ENCODE peak calls at places on chromosome 4, in six cellular contexts. P is tibial artery, Y is chondrocyte, F is heart left ventricle, E is mammary epithelial cell, I is fibroblast of the aortic adventitia. T is an unnamed sample.
A peak's percentile ranks its signal among the peaks of the same experiment; 100 is the strongest.

GRCh38 chr4:93791570-93792195 is 36.9 kb upstream of the ATOH1 start:
- DNase-seq in P (no peak), Y (no peak), F (peak; percentile 18), E (peak; percentile 26), I (peak; percentile 49), T (no peak)

GRCh38 chr4:120801171-120801758 is 121.3 kb downstream of the PRDM5 start:
- DNase-seq in P (peak; percentile 64), Y (no peak), F (peak; percentile 56), E (peak; percentile 9), I (peak; percentile 93), T (no peak)

GRCh38 chr4:156390599-156391296 is 437.1 kb upstream of the CTSO start:
- DNase-seq in P (peak; percentile 64), Y (no peak), F (no peak), E (no peak), I (peak; percentile 48), T (no peak)

GRCh38 chr4:122218762-122219161 is 66.6 kb downstream of the BLTP1 start:
- DNase-seq in P (no peak), Y (no peak), F (no peak), E (no peak), I (peak; percentile 16), T (no peak)

GRCh38 chr4:123846627-123847026 is 450.0 kb downstream of the SPRY1 start:
- DNase-seq in P (no peak), Y (no peak), F (no peak), E (no peak), I (no peak), T (no peak)

GRCh38 chr4:73816814-73817213 is 19.7 kb upstream of the CXCL6 start:
- DNase-seq in P (no peak), Y (no peak), F (peak; percentile 44), E (peak; percentile 92), I (peak; percentile 83), T (no peak)

GRCh38 chr4:37885496-37885895 is 5.4 kb upstream of the TBC1D1 start:
- DNase-seq in P (peak; percentile 82), Y (no peak), F (peak; percentile 60), E (no peak), I (peak; percentile 70), T (no peak)

GRCh38 chr4:67678612-67679011 is 22.3 kb downstream of the UBA6 start:
- DNase-seq in P (no peak), Y (no peak), F (no peak), E (no peak), I (no peak), T (no peak)

GRCh38 chr4:34720563-34720962 is 1523.8 kb downstream of the ARAP2 start:
- DNase-seq in P (no peak), Y (no peak), F (no peak), E (peak; percentile 8), I (peak; percentile 43), T (no peak)

GRCh38 chr4:169846396-169846795 is 88.7 kb upstream of the HPF1 start:
- DNase-seq in P (no peak), Y (no peak), F (no peak), E (no peak), I (no peak), T (no peak)

GRCh38 chr4:22179124-22179874 is 230.7 kb upstream of the KCNIP4 start:
- DNase-seq in P (no peak), Y (no peak), F (no peak), E (peak; percentile 90), I (peak; percentile 98), T (no peak)

GRCh38 chr4:186021461-186022167 is 47.3 kb upstream of the TLR3 start:
- DNase-seq in P (no peak), Y (no peak), F (no peak), E (peak; percentile 11), I (peak; percentile 59), T (peak; percentile 66)
- TF ChIP-seq CTCF in P (peak; percentile 89), Y (peak; percentile 94), F (peak; percentile 88), E (peak; percentile 80), I (peak; percentile 91), T (peak; percentile 88)

GRCh38 chr4:145216532-145216931 is 36.1 kb upstream of the OTUD4 start:
- DNase-seq in P (no peak), Y (no peak), F (no peak), E (peak; percentile 23), I (peak; percentile 64), T (no peak)
- TF ChIP-seq CTCF in P (peak; percentile 38), Y (peak; percentile 88), F (peak; percentile 64), E (peak; percentile 53), I (peak; percentile 72), T (peak; percentile 74)

DNA sequence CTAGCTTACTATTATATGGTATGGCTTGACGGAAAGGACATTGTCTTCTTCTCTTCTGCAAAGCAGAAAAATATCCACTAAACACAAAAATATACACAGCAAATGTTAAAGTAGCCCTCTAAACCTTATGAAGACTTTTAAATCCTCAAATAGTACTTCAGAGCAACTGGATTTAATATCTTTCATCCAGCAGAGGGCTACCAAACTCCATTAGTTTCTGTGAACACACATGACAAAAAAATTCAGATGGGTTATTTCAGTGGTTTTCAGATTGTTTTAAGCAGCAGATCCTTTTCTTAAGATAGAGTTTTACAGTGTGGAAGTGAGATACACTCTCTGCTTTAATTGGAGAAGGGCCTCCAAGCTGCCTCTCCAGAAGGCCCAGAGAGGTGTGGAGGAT is 56.6 kb downstream of the ANK2 start:
- DNase-seq in P (no peak), Y (no peak), F (no peak), E (peak; percentile 10), I (peak; percentile 77), T (no peak)
- TF ChIP-seq CTCF in P (peak; percentile 33), Y (peak; percentile 86), F (peak; percentile 59), E (peak; percentile 33), I (peak; percentile 41), T (peak; percentile 14)

GRCh38 chr4:131649227-131649626 is 1499.9 kb upstream of the PCDH10 start:
- DNase-seq in P (no peak), Y (no peak), F (no peak), E (no peak), I (no peak), T (no peak)

GRCh38 chr4:131638776-131639175 is 1510.3 kb upstream of the PCDH10 start:
- DNase-seq in P (no peak), Y (no peak), F (no peak), E (no peak), I (no peak), T (no peak)

GRCh38 chr4:131644619-131645018 is 1504.5 kb upstream of the PCDH10 start:
- DNase-seq in P (no peak), Y (no peak), F (no peak), E (peak; percentile 45), I (peak; percentile 32), T (no peak)
- TF ChIP-seq CTCF in P (no peak), Y (peak; percentile 65), F (no peak), E (peak; percentile 78), I (peak; percentile 42), T (peak; percentile 35)

GRCh38 chr4:116849620-116850019 is 235.8 kb downstream of the TRAM1L1 start:
- DNase-seq in P (no peak), Y (no peak), F (no peak), E (no peak), I (no peak), T (no peak)
- TF ChIP-seq CTCF in P (no peak), Y (peak; percentile 56), F (no peak), E (no peak), I (no peak), T (peak; percentile 6)

GRCh38 chr4:186719925-186720694 is 3.5 kb downstream of the FAT1 start:
- DNase-seq in P (no peak), Y (no peak), F (no peak), E (peak; percentile 41), I (peak; percentile 64), T (no peak)
- TF ChIP-seq CTCF in P (no peak), Y (peak; percentile 79), F (peak; percentile 32), E (peak; percentile 55), I (peak; percentile 52), T (peak; percentile 61)

GRCh38 chr4:129218355-129218754 is 122.4 kb downstream of the C4orf33 start:
- DNase-seq in P (no peak), Y (no peak), F (peak; percentile 11), E (no peak), I (peak; percentile 5), T (no peak)
- TF ChIP-seq CTCF in P (peak; percentile 35), Y (peak; percentile 84), F (peak; percentile 44), E (no peak), I (no peak), T (peak; percentile 56)

T was measured in D721Med.